ENCODE peak calls at places on chromosomes 4 and X, in nine cellular contexts. V is fibroblast of lung, X is heart left ventricle, A is pancreas, E is Peyer's patch, N is aorta, I is cardiac muscle cell, M is psoas muscle, T is mesenchymal stem cell. U is an unnamed sample.

GRCh38 chrX:103687696-103688191 is 1.2 kb upstream of the MORF4L2 start:
- DNase-seq in V (peak; percentile 86), X (peak; percentile 68), A (peak; percentile 63), E (peak; percentile 47), N (peak; percentile 80), I (peak; percentile 89), M (peak; percentile 59), T (peak; percentile 85), U (peak; percentile 37)

GRCh38 chr4:181796502-181796901 is 446.7 kb upstream of the TENM3 start:
- DNase-seq in V (peak; percentile 87), X (no peak), A (no peak), E (no peak), N (no peak), I (no peak), M (no peak), T (no peak), U (no peak)

GRCh38 chr4:41207330-41207831 is 7.0 kb downstream of the APBB2 start:
- DNase-seq in V (peak; percentile 51), X (peak; percentile 66), A (no peak), E (no peak), N (no peak), I (no peak), M (peak; percentile 59), T (peak; percentile 28), U (peak; percentile 31)

GRCh38 chrX:132615396-132616131 is 126.7 kb upstream of the MBNL3 start:
- DNase-seq in V (peak; percentile 55), X (no peak), A (peak; percentile 39), E (peak; percentile 42), N (peak; percentile 55), I (peak; percentile 79), M (no peak), T (peak; percentile 60), U (no peak)

GRCh38 chrX:48474127-48474526 is 1.9 kb upstream of the FTSJ1 start:
- DNase-seq in V (peak; percentile 21), X (no peak), A (no peak), E (no peak), N (no peak), I (no peak), M (no peak), T (peak; percentile 38), U (no peak)

GRCh38 chr4:170773709-170774273 is 684.0 kb upstream of the AADAT start:
- DNase-seq in V (no peak), X (no peak), A (no peak), E (no peak), N (no peak), I (no peak), M (no peak), T (no peak), U (no peak)

GRCh38 chr4:181870326-181870725 is 372.9 kb upstream of the TENM3 start:
- DNase-seq in V (peak; percentile 64), X (no peak), A (no peak), E (no peak), N (no peak), I (no peak), M (no peak), T (no peak), U (no peak)

GRCh38 chr4:185201983-185202962 is 1.5 kb downstream of the CFAP97 start:
- DNase-seq in V (peak; percentile 28), X (no peak), A (no peak), E (peak; percentile 37), N (no peak), I (peak; percentile 33), M (no peak), T (peak; percentile 78), U (no peak)

GRCh38 chr4:152032722-152033131 is 271.9 kb upstream of the GATB start:
- DNase-seq in V (peak; percentile 38), X (peak; percentile 58), A (no peak), E (no peak), N (peak; percentile 64), I (no peak), M (no peak), T (peak; percentile 89), U (no peak)

GRCh38 chrX:101659601-101660063 is at the start of gene ARMCX2:
- DNase-seq in V (peak; percentile 71), X (peak; percentile 67), A (peak; percentile 45), E (peak; percentile 34), N (peak; percentile 79), I (peak; percentile 66), M (peak; percentile 30), T (peak; percentile 68), U (peak; percentile 54)

GRCh38 chr4:147078875-147079658 is 133.4 kb upstream of the TTC29 start:
- DNase-seq in V (no peak), X (peak; percentile 37), A (peak; percentile 18), E (no peak), N (no peak), I (peak; percentile 7), M (no peak), T (no peak), U (peak; percentile 20)

DNA sequence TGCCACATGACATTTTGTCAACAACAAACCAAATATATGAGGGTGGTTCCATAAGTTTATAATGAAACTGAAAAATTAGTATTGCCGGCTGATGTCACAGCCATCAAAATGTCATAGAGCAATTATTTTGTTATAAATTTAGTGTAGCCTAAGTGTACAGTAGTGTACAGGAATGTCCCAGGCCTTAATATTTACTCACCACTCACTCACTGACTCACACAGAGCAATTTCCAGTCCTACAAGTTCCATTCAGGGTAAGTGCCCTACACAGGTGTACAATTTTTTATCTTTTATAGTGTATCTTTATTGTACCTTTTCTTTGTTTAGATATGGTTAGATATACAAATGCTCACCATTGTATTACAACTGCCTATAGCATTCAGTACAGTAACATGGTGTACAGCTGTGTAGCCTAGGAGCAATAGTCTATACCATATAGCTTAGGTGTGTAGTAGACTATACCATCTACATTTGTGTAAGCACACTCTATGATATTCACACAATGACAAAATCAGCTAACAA is 80.4 kb downstream of the FAM13A start:
- DNase-seq in V (no peak), X (no peak), A (no peak), E (no peak), N (no peak), I (no peak), M (no peak), T (no peak), U (no peak)
- H3K4me3 ChIP-seq in V (no peak overlapping the region), X (no peak overlapping the region), A (no peak overlapping the region), E (no peak overlapping the region), N (no peak overlapping the region), I (no peak overlapping the region), M (no peak overlapping the region), T (no peak overlapping the region), U (no peak overlapping the region)

GRCh38 chr4:10018818-10019438 is 2.4 kb downstream of the SLC2A9 start:
- DNase-seq in V (peak; percentile 93), X (peak; percentile 99), A (peak; percentile 95), E (peak; percentile 87), N (peak; percentile 99), I (peak; percentile 86), M (peak; percentile 98), T (peak; percentile 77), U (peak; percentile 99)
- H3K4me1 ChIP-seq in V (peaks cover 4% of the 10 kb centered on the region), X (peaks cover 16% of the 10 kb centered on the region), A (no peaks in the 10 kb centered on the region), E (no peaks in the 10 kb centered on the region), N (no peaks in the 10 kb centered on the region), I (no peaks in the 10 kb centered on the region), M (peaks cover 24% of the 10 kb centered on the region), T (peaks cover 25% of the 10 kb centered on the region), U (peaks cover 60% of the 10 kb centered on the region)

GRCh38 chrX:68234171-68234910 is 199.0 kb downstream of the OPHN1 start:
- DNase-seq in V (no peak), X (no peak), A (no peak), E (no peak), N (no peak), I (peak; percentile 53), M (no peak), T (no peak), U (no peak)
- H3K4me3 ChIP-seq in V (no peak overlapping the region), X (no peak overlapping the region), A (no peak overlapping the region), E (no peak overlapping the region), N (no peak overlapping the region), I (peak overlapping the region; percentile 12), M (peak overlapping the region; percentile 15), T (no peak overlapping the region), U (no peak overlapping the region)

DNA sequence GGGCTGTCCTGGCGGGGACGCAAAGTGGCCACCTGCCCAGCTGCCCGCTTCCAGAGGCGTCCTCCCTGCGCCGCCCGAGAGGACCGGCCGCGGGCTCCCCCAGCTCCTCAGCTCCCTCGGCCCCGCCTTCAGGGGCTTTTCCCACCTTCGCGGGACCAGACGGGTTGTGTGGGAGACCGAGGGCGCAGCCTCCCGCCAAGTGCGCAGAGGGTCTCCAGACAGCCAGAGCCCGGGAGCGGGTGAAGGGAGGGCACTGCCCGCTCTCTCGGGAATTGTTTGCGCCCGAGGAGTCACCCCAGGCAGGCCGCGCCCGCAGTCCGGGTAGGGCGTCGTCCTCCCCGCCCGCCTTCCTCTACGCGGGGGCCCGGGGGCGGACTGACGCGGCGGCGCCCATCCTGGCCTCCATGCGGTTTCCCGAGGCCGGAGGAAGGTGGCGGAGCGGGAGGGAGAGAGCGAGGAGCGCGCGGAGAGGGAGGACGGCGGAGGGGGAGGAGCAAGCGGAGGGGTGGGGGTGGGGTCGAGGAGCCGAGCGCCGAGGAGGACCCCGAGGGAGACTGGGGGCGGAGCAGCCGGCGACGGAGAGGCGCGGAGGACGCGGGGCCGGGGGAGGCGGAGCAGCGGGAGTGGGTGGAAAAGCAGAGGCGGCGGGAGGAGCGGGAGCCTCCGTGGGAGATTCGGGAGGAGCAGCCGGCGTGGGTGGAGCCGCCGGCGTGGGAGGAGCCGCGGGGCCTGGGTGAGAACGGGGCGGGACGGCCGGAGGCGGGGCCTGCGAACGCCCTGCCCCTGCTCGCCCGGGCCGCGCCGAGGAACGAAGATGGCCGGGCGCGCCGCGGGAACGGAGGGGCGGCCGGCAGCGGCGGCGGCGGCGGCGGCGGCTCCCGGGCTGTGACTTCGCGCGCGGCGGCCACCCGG is 47.6 kb downstream of the CLDN34 start:
- DNase-seq in V (peak; percentile 90), X (peak; percentile 92), A (peak; percentile 89), E (peak; percentile 74), N (peak; percentile 95), I (peak; percentile 78), M (peak; percentile 88), T (peak; percentile 88), U (peak; percentile 91)
- H3K4me1 ChIP-seq in V (peaks cover 3% of the 10 kb centered on the region), X (peaks cover 22% of the 10 kb centered on the region), A (no peaks in the 10 kb centered on the region), E (no peaks in the 10 kb centered on the region), N (no peaks in the 10 kb centered on the region), I (no peaks in the 10 kb centered on the region), M (peaks cover 4% of the 10 kb centered on the region), T (peaks cover 4% of the 10 kb centered on the region), U (peaks cover 46% of the 10 kb centered on the region)

DNA sequence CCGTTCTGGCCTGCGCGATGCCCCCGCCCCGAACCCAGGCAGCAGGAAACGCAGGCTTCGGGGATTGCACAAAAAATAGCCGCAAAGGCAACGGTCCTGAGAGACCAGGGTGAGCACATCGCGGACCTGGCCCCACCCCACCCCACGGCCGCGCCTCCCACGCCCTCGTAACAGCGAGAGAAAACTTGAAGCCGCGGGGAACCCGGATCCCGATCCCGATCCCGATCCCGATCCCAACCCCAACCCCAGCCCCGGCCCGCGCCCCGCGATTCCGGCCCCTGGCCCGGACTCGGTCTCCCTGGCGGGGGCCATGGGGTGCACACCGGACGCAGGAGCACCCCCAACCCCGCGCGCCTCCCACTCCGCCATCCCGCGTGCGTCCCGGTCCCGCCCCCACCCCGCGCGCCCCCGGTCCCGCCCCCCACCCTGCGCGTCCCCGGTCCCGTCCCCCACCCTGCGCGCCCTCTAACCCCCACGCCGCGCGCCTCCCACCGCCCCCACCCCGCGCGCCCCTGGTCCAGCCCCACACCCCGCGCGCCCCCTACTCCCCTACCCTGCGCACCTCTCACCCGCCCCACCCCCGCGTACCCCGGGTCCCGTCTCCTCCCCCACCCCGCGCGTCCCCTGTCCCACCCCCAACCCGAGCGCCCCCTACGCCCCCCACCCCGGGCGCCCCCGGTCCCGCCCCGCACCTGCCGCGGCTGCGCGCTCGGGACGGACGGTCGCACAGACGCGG is 29.0 kb downstream of the NOP14 start:
- DNase-seq in V (peak; percentile 43), X (peak; percentile 73), A (peak; percentile 63), E (peak; percentile 57), N (peak; percentile 75), I (peak; percentile 43), M (peak; percentile 79), T (peak; percentile 51), U (peak; percentile 68)
- H3K4me3 ChIP-seq in V (peak overlapping the region; percentile 82), X (peak overlapping the region; percentile 87), A (peak overlapping the region; percentile 98), E (peak overlapping the region; percentile 77), N (peak overlapping the region; percentile 67), I (peak overlapping the region; percentile 94), M (peak overlapping the region; percentile 100), T (peak overlapping the region; percentile 93), U (peak overlapping the region; percentile 84)

U was measured in left ventricle myocardium inferior.